ENCODE peak calls at places on chromosomes 16 and 17, in four cellular contexts. J, W, O and S are unnamed samples.

GRCh38 chr16:66844342-66845079 is at the start of gene CA7:
- DNase-seq in W (no peak), J (peak), O (no peak), S (peak)

GRCh38 chr16:81500833-81501521 is 56.4 kb downstream of the CMIP start:
- DNase-seq in W (no peak), O (no peak), J (no peak), S (no peak)

GRCh38 chr17:19756551-19756950 is 8.5 kb upstream of the ALDH3A1 start:
- DNase-seq in J (no peak), O (no peak), W (no peak), S (no peak)

GRCh38 chr16:51392651-51393187 is 241.6 kb upstream of the SALL1 start:
- DNase-seq in W (no peak), O (no peak), J (no peak), S (no peak)

GRCh38 chr17:49600949-49601348 is 25.3 kb downstream of the NXPH3 start:
- DNase-seq in O (no peak), W (no peak), J (no peak), S (no peak)

GRCh38 chr17:48023408-48024148 is 14.0 kb downstream of the COPZ2 start:
- DNase-seq in O (no peak), J (no peak), W (peak), S (peak)

GRCh38 chr17:979539-980405 is at the start of gene NXN:
- DNase-seq in O (no peak), J (peak), W (peak), S (peak)

GRCh38 chr16:6988846-6989245 is 343.8 kb upstream of the RBFOX1 start:
- DNase-seq in O (no peak), J (no peak), W (no peak), S (no peak)

GRCh38 chr16:78235168-78235800 is 135.8 kb downstream of the WWOX start:
- DNase-seq in J (peak), O (peak), W (peak), S (peak)

GRCh38 chr17:79840989-79841286 is 1.7 kb upstream of the CBX4 start:
- DNase-seq in J (no peak), O (no peak), W (no peak), S (no peak)

GRCh38 chr16:88346680-88347505 is 35.9 kb upstream of the ZNF469 start:
- DNase-seq in O (no peak), W (no peak), J (no peak), S (no peak)

GRCh38 chr17:19728114-19728495 is 11.7 kb upstream of the SLC47A2 start:
- DNase-seq in J (no peak), W (peak), O (no peak), S (peak)

GRCh38 chr16:57799619-57800212 is 2.6 kb downstream of the KIFC3 start:
- DNase-seq in J (no peak), W (no peak), O (no peak), S (peak)

GRCh38 chr16:89178453-89179147 is 7.1 kb downstream of the CDH15 start:
- DNase-seq in O (no peak), W (no peak), J (no peak), S (no peak)

GRCh38 chr17:75589919-75590303 is 2.3 kb downstream of the MYO15B start:
- DNase-seq in J (no peak), W (no peak), O (no peak), S (no peak)

GRCh38 chr17:38898812-38899348 is 26.5 kb upstream of the LASP1NB start:
- DNase-seq in W (no peak), J (peak), O (peak), S (no peak)

GRCh38 chr17:82134101-82134500 is 36.1 kb upstream of the FASN start:
- DNase-seq in J (no peak), W (no peak), O (no peak), S (peak)

GRCh38 chr16:8957509-8958157 is 6.1 kb downstream of the USP7 start:
- DNase-seq in J (no peak), O (no peak), W (no peak), S (no peak)

GRCh38 chr16:89201467-89202377 is 1.4 kb upstream of the SLC22A31 start:
- DNase-seq in O (no peak), W (peak), J (peak), S (peak)

GRCh38 chr16:57502048-57502775 is 15.9 kb upstream of the DOK4 start:
- DNase-seq in W (no peak), O (no peak), J (no peak), S (no peak)

GRCh38 chr16:75053791-75054555 is 55.1 kb downstream of the ZNRF1 start:
- DNase-seq in J (peak), W (peak), O (no peak), S (peak)

GRCh38 chr17:78231991-78232759 is 744 bp downstream of the TMEM235 start:
- DNase-seq in J (no peak), O (no peak), W (no peak), S (peak)

GRCh38 chr16:88977028-88977844 is at the start of gene CBFA2T3:
- DNase-seq in W (no peak), O (no peak), J (peak), S (no peak)

GRCh38 chr17:4304417-4305027 is 40.7 kb upstream of the ANKFY1 start:
- DNase-seq in W (peak), O (no peak), J (peak), S (peak)

GRCh38 chr16:9134739-9135138 is 43.3 kb downstream of the HAPSTR1 start:
- DNase-seq in W (peak), O (no peak), J (peak), S (peak)

GRCh38 chr17:17322516-17323510 is 19.6 kb downstream of the NT5M start:
- DNase-seq in W (no peak), J (no peak), O (no peak), S (no peak)

GRCh38 chr17:43398724-43399595 is at the start of gene ARL4D:
- DNase-seq in J (peak), W (peak), O (no peak), S (peak)

GRCh38 chr16:5056347-5056746 is 9.4 kb downstream of the C16orf89 start:
- DNase-seq in O (no peak), W (peak), J (peak), S (peak)

GRCh38 chr16:1766701-1767100 is 4.6 kb downstream of the NME3 start:
- DNase-seq in O (no peak), J (no peak), W (no peak), S (no peak)

GRCh38 chr17:50468120-50469004 is at the start of gene CHAD:
- DNase-seq in W (no peak), O (no peak), J (peak), S (peak)

GRCh38 chr17:45396496-45397205 is 36.0 kb downstream of the ARHGAP27 start:
- DNase-seq in W (no peak), J (no peak), O (no peak), S (no peak)

GRCh38 chr17:82668631-82669099 is 20.4 kb upstream of the WDR45B start:
- DNase-seq in O (no peak), W (peak), J (peak), S (peak)

GRCh38 chr17:29592850-29593545 is at the start of gene ANKRD13B:
- DNase-seq in W (no peak), O (no peak), J (peak), S (peak)

GRCh38 chr16:72400257-72401078 is 228.5 kb upstream of the PMFBP1 start:
- DNase-seq in W (peak), O (peak), J (peak), S (peak)

GRCh38 chr17:21674242-21674731 is 18.0 kb upstream of the KCNJ18 start:
- DNase-seq in O (no peak), W (no peak), J (peak), S (peak)

GRCh38 chr17:82412535-82413520 is 5.3 kb upstream of the HEXD start:
- DNase-seq in W (peak), O (no peak), J (no peak), S (peak)

GRCh38 chr17:83025636-83026280 is 53.7 kb upstream of the METRNL start:
- DNase-seq in W (no peak), J (no peak), O (no peak), S (peak)

DNA sequence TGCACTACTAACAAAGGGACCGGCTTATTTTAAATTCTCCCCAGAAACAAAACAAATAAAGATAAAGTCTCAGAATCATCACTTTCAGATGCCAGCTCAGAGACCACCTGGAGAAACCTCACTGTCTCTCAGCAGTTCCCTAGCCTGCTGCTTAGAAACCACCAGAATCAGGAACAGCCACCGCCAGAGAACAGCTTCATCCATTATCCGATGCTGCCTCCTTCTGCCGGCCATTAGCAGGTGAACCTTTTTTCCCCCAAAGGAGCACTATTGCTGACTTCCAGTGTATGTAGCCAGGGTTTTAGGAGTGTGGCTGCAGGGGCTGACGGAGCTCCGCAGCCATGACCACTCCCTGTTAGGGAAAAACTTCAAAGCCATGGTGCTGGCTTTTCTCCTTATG is 171.2 kb upstream of the DYNLRB2 start:
- DNase-seq in J (no peak), W (peak), O (no peak), S (peak)
- TF ChIP-seq FOXM1 in J (no peak), W (no peak), O (no peak), S (no peak)

GRCh38 chr17:69454051-69454450 is 39.6 kb downstream of the MAP2K6 start:
- DNase-seq in O (no peak), J (no peak), W (no peak), S (peak)
- TF ChIP-seq MXI1 in O (no peak), J (no peak), W (no peak), S (no peak)

DNA sequence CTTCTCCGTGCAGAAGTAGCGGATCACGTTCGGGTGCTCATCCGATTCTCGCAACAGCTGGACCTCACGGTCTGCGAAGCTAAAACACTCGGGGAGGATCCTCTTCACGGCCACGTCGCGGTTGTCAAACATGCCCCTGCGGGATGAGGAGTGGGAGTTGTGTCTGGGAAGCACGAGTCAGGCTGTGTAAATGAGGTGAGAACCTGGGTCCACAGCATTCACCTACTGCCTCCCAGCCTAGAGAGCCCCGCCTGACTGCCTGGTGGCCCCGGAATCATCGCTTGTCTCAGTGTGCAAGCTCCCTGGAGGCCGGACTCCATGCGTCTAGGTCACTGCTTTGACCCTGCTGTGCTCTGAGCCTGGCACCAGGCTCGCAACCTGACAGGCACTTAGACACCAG is 33.9 kb upstream of the ICAM2 start:
- DNase-seq in J (no peak), O (no peak), W (no peak), S (no peak)
- TF ChIP-seq FOXM1 in J (no peak), O (no peak), W (no peak), S (no peak)

DNA sequence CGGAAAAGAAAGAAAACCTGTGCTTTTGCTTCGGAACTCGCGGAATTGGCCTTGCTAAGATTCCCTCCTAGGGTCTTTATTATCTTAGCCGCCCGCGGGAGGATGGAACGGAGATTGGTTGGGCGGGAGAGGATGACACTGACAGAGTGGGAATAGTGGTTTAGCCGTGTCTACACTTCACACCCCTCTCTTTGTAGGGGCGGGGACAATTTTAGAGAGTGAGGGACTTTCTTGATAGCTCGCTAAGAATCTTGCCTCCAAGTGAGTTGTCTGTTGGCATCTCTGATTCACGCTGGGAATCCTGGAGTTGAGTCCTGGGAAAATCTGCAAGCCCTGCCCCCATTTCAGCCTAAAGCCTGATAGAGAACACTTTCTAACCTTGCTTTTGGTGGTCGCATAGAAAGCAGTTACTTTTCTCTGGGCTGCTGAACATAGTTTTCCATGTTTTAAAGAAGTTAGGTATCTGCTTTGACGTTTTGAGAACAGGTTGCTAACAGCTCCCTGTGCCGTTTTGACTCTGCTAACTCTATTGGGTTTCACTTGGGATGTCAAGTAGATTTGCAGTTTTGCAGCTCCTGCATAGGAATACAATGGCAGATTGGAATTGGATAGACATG is 697 bp downstream of the NOL11 start:
- DNase-seq in O (no peak), W (peak), J (peak), S (peak)
- TF ChIP-seq MXI1 in O (no peak), W (no peak), J (no peak), S (peak)

DNA sequence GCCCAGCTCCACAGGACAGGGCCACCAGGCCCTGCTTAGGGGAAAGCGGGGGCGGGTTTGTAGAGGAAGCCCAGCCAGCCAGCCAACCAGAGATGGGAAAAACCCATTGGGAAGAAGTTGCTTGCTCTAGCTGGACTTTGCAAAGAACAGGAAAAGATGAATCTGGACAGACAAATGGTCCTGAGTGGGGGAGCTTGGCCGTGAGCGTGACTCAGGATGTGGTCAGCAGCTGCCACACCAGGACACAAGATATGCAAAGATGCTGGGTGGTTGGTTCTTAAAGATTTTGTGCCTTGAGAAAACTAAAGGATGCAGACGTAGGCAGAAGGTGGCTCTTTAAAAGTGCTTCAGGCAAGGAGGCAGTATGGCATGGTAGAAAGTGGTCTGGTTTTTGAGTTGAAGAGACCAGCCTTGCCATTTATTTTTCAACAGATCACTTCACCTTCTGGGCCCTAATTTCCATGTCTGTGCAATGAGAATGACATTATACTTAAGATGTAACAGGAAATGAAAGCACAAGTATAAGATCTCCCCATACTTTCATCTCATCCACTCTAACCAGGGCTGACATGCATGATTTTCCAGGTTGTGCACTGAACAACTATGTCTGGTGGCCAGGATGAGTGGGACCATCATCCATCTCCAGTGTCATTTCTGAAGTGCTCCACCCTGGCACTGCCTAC is 27.8 kb upstream of the HEATR6 start:
- DNase-seq in W (no peak), O (no peak), J (no peak), S (no peak)
- TF ChIP-seq FOXM1 in W (no peak), O (no peak), J (no peak), S (no peak)

GRCh38 chr16:24978370-24978914 is 36.7 kb downstream of the ARHGAP17 start:
- DNase-seq in O (peak), J (no peak), W (no peak), S (no peak)
- TF ChIP-seq MXI1 in O (peak), J (no peak), W (no peak), S (no peak)

GRCh38 chr17:67038861-67039365 is 5.4 kb upstream of the CACNG1 start:
- DNase-seq in W (no peak), J (no peak), O (no peak), S (no peak)

GRCh38 chr17:67032985-67033384 is 11.4 kb upstream of the CACNG1 start:
- DNase-seq in J (no peak), O (no peak), W (no peak), S (no peak)

GRCh38 chr17:67032382-67032781 is 12.0 kb upstream of the CACNG1 start:
- DNase-seq in O (no peak), W (no peak), J (no peak), S (no peak)

GRCh38 chr17:67033613-67034012 is 10.7 kb upstream of the CACNG1 start:
- DNase-seq in O (no peak), W (no peak), J (no peak), S (no peak)

GRCh38 chr17:67035131-67036083 is 8.9 kb upstream of the CACNG1 start:
- DNase-seq in J (no peak), O (peak), W (no peak), S (no peak)
- TF ChIP-seq FOXM1 in J (no peak), O (peak), W (no peak), S (no peak)

DNA sequence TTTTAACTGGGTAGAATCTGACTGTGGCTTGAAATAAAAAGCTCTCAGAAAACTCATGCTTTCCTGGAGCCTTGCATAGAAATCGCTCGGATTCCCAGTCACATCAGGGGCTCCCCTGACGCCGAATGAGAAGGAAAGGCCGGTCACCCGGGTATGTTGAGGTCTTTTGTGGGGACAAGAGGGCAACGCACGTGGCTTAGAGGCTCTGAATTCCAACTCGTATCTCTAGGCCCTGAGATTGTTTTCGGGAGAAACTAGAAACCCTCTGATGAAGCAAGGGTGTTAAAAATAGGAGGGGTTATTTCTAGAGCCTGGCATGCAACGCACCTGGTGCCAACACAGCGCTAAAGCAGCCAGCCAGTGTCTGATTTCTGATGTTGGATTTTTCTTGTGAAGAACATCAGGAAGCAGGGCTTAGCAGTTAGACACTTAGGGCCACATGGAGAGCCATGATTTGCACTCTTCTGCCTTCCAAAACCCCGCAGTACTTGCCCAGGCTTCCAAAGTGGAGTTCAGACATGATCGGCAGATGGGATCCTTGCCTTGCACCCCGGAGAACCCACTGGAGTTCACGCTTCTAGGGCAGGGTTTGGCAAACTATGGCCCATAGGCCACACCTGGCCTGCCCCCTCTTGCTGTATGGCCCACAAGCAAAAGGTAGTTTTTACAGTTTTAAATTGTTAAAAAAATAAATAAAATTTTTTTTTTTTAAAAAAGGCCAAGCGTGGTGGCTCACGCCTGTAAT is 12.6 kb downstream of the CACNG1 start:
- DNase-seq in O (no peak), W (no peak), J (no peak), S (peak)
- TF ChIP-seq MXI1 in O (no peak), W (no peak), J (no peak), S (no peak)

GRCh38 chr16:84827131-84827574 is 7.4 kb downstream of the CRISPLD2 start:
- DNase-seq in J (no peak), O (no peak), W (no peak), S (peak)
- TF ChIP-seq FOXM1 in J (no peak), O (no peak), W (no peak), S (no peak)